ENCODE peak calls at places on chromosomes 3 and 15, in eight cellular contexts. G, J, B, L, S, V, C and K are unnamed samples.
A peak's percentile ranks its signal among the peaks of the same experiment; 100 is the strongest.

GRCh38 chr3:80331768-80332167 is 564.0 kb upstream of the ROBO1 start:
- DNase-seq in G (no peak), C (no peak), V (no peak), J (no peak), S (no peak), L (no peak), B (no peak), K (no peak)

GRCh38 chr3:134453631-134454030 is 32.2 kb downstream of the ANAPC13 start:
- DNase-seq in B (no peak), L (no peak), V (no peak), G (no peak), S (no peak), J (peak; percentile 85), C (peak; percentile 38), K (no peak)

GRCh38 chr15:91055548-91056331 is 33.3 kb upstream of the VPS33B start:
- DNase-seq in B (no peak), G (peak; percentile 11), V (no peak), S (peak; percentile 72), C (no peak), L (peak; percentile 58), J (peak; percentile 61), K (no peak)

GRCh38 chr3:146873748-146874147 is 268.6 kb upstream of the PLSCR5 start:
- DNase-seq in J (no peak), L (no peak), B (no peak), G (no peak), S (no peak), V (no peak), C (no peak), K (no peak)

GRCh38 chr15:75348563-75349350 is 1.9 kb downstream of the NEIL1 start:
- DNase-seq in C (no peak), B (no peak), L (peak; percentile 14), S (peak; percentile 20), G (no peak), V (peak; percentile 85), J (no peak), K (no peak)

GRCh38 chr3:195163719-195164572 is 107.0 kb downstream of the XXYLT1 start:
- DNase-seq in S (no peak), V (no peak), L (no peak), J (no peak), B (no peak), G (no peak), C (no peak), K (no peak)

GRCh38 chr15:38707802-38708671 is 143.4 kb upstream of the RASGRP1 start:
- DNase-seq in J (no peak), V (no peak), B (no peak), S (no peak), G (no peak), L (peak; percentile 82), C (no peak), K (no peak)

GRCh38 chr15:92981333-92981732 is 81.2 kb downstream of the CHD2 start:
- DNase-seq in C (no peak), G (no peak), V (no peak), J (no peak), B (no peak), S (no peak), L (no peak), K (no peak)

GRCh38 chr15:48433226-48433886 is 102.1 kb downstream of the DUT start:
- DNase-seq in J (no peak), V (no peak), G (no peak), C (no peak), B (no peak), S (no peak), L (no peak), K (no peak)

GRCh38 chr3:104102386-104102785 is 1264.3 kb upstream of the ALCAM start:
- DNase-seq in B (no peak), J (peak; percentile 54), L (peak; percentile 62), S (no peak), V (no peak), C (no peak), G (no peak), K (no peak)

GRCh38 chr15:48170981-48171380 is 7.1 kb downstream of the MYEF2 start:
- DNase-seq in J (no peak), L (no peak), V (no peak), B (no peak), C (no peak), G (no peak), S (no peak), K (no peak)

GRCh38 chr3:69671082-69671952 is 67.9 kb upstream of the MITF start:
- DNase-seq in B (no peak), C (no peak), L (peak; percentile 44), S (peak; percentile 46), J (no peak), G (no peak), V (no peak), K (no peak)

GRCh38 chr3:112308151-112308911 is 14.3 kb upstream of the SLC9C1 start:
- DNase-seq in S (no peak), V (no peak), L (peak; percentile 86), G (no peak), C (no peak), J (no peak), B (no peak), K (no peak)